ENCODE peak calls at places on chromosomes 3 and 15, in five cellular contexts. H is gastroesophageal sphincter; K is heart right ventricle; U is activated naive CD8-positive, alpha-beta T cell treated with anti-CD3 and anti-CD28 coated beads, Interleukin-2, amount 50 U/mL, for 24 hours; S is Right ventricle myocardium superior. Q is an unnamed sample.

GRCh38 chr3:94028093-94028837 is at the start of gene STX19:
- ATAC-seq in H (no peak), K (no peak), U (no peak), S (no peak), Q (peak)

GRCh38 chr15:58865420-58865880 is 68.0 kb downstream of the SLTM start:
- ATAC-seq in H (peak), K (peak), U (no peak), S (peak), Q (peak)

GRCh38 chr3:65334045-65334665 is 646.4 kb upstream of the ADAMTS9 start:
- ATAC-seq in H (no peak), K (peak), U (no peak), S (peak), Q (no peak)

GRCh38 chr3:140216249-140216648 is 281.3 kb downstream of the CLSTN2 start:
- ATAC-seq in H (no peak), K (no peak), U (peak), S (no peak), Q (no peak)

GRCh38 chr3:123154346-123154985 is 47.3 kb upstream of the SEC22A start:
- ATAC-seq in H (no peak), K (no peak), U (no peak), S (peak), Q (no peak)

GRCh38 chr15:57138260-57138895 is 219.9 kb downstream of the TCF12 start:
- ATAC-seq in H (no peak), K (peak), U (no peak), S (peak), Q (peak)

GRCh38 chr3:155771126-155771525 is 26.3 kb upstream of the PLCH1 start:
- ATAC-seq in H (no peak), K (no peak), U (no peak), S (no peak), Q (no peak)

GRCh38 chr15:90654233-90655124 is 62.7 kb upstream of the BLM start:
- ATAC-seq in H (no peak), K (no peak), U (peak), S (no peak), Q (no peak)

GRCh38 chr3:25107918-25108617 is 320.0 kb upstream of the RARB start:
- ATAC-seq in H (no peak), K (no peak), U (no peak), S (no peak), Q (no peak)

GRCh38 chr3:151135548-151136337 is 50.3 kb downstream of the MED12L start:
- ATAC-seq in H (no peak), K (no peak), U (peak), S (no peak), Q (no peak)

GRCh38 chr3:76551739-76552138 is 488.2 kb upstream of the ROBO2 start:
- ATAC-seq in H (no peak), K (no peak), U (no peak), S (no peak), Q (no peak)

GRCh38 chr15:87167706-87168105 is 1088.0 kb downstream of the AGBL1 start:
- ATAC-seq in H (no peak), K (no peak), U (no peak), S (no peak), Q (no peak)

GRCh38 chr3:30455840-30456239 is 150.6 kb upstream of the TGFBR2 start:
- ATAC-seq in H (peak), K (peak), U (no peak), S (peak), Q (no peak)

GRCh38 chr3:134348524-134348923 is 25.7 kb downstream of the AMOTL2 start:
- ATAC-seq in H (no peak), K (peak), U (no peak), S (peak), Q (peak)

GRCh38 chr3:46947981-46948791 is 28.4 kb downstream of the CCDC12 start:
- ATAC-seq in H (peak), K (peak), U (peak), S (peak), Q (peak)

GRCh38 chr15:101264011-101264410 is 12.2 kb upstream of the CHSY1 start:
- ATAC-seq in H (no peak), K (no peak), U (no peak), S (no peak), Q (no peak)

GRCh38 chr15:31300981-31301686 is 25.5 kb upstream of the KLF13 start:
- ATAC-seq in H (no peak), K (no peak), U (no peak), S (peak), Q (no peak)

GRCh38 chr15:91271565-91272153 is 171.6 kb downstream of the SV2B start:
- ATAC-seq in H (peak), K (peak), U (no peak), S (peak), Q (peak)

GRCh38 chr3:53100818-53101466 is 29.3 kb downstream of the RFT1 start:
- ATAC-seq in H (no peak), K (no peak), U (no peak), S (no peak), Q (no peak)

GRCh38 chr3:110971010-110971585 is 100.5 kb upstream of the NECTIN3 start:
- ATAC-seq in H (no peak), K (no peak), U (no peak), S (no peak), Q (no peak)

GRCh38 chr3:14284694-14285404 is 106.2 kb downstream of the LSM3 start:
- ATAC-seq in H (no peak), K (no peak), U (no peak), S (no peak), Q (no peak)

GRCh38 chr3:134249442-134249841 is 1.2 kb downstream of the RYK start:
- ATAC-seq in H (no peak), K (no peak), U (no peak), S (no peak), Q (no peak)

GRCh38 chr15:38598749-38599148 is 34.1 kb upstream of the RASGRP1 start:
- ATAC-seq in H (no peak), K (no peak), U (no peak), S (no peak), Q (peak)

GRCh38 chr15:29713784-29714183 is 108.5 kb downstream of the TJP1 start:
- ATAC-seq in H (no peak), K (no peak), U (no peak), S (no peak), Q (peak)

GRCh38 chr3:58020740-58021071 is 12.5 kb downstream of the FLNB start:
- ATAC-seq in H (peak), K (peak), U (no peak), S (no peak), Q (no peak)

GRCh38 chr15:41659855-41660234 is 360 bp upstream of the MGA start:
- ATAC-seq in H (peak), K (peak), U (peak), S (peak), Q (peak)

GRCh38 chr3:129226374-129226773 is 23.0 kb upstream of the COPG1 start:
- ATAC-seq in H (peak), K (peak), U (no peak), S (peak), Q (peak)

GRCh38 chr15:49421991-49422390 is 1.1 kb upstream of the FGF7 start:
- ATAC-seq in H (peak), K (peak), U (no peak), S (peak), Q (peak)

GRCh38 chr15:64961013-64961412 is 28.7 kb downstream of the SPG21 start:
- ATAC-seq in H (no peak), K (no peak), U (peak), S (no peak), Q (no peak)

GRCh38 chr15:84911879-84912660 is 27.6 kb downstream of the SLC28A1 start:
- ATAC-seq in H (peak), K (peak), U (no peak), S (peak), Q (peak)

GRCh38 chr3:8077126-8077525 is 424.5 kb upstream of the LMCD1 start:
- ATAC-seq in H (no peak), K (no peak), U (no peak), S (no peak), Q (no peak)

GRCh38 chr3:25508901-25509300 is 80.8 kb downstream of the RARB start:
- ATAC-seq in H (peak), K (peak), U (no peak), S (peak), Q (no peak)

GRCh38 chr3:123632161-123632655 is 47.4 kb upstream of the HACD2 start:
- ATAC-seq in H (peak), K (no peak), U (no peak), S (peak), Q (peak)

GRCh38 chr15:92846716-92847115 is 53.4 kb upstream of the CHD2 start:
- ATAC-seq in H (no peak), K (no peak), U (no peak), S (no peak), Q (no peak)

Q was measured in esophagus mucosa.